ENCODE peak calls at places on chromosomes 12 and 14, in four cellular contexts. One of them, this sample, is unnamed.

GRCh38 chr14:91311284-91311662 is 66.8 kb upstream of the GPR68 start:
- DNase-seq in T-cell: peak
- DNase-seq in NCI-H2029: no peak
- DNase-seq in neural progenitor cell: no peak
- DNase-seq in this sample: no peak

GRCh38 chr14:30195946-30196345 is 268.3 kb upstream of the PRKD1 start:
- DNase-seq in NCI-H2029: no peak
- DNase-seq in T-cell: no peak
- DNase-seq in neural progenitor cell: no peak
- DNase-seq in this sample: no peak

GRCh38 chr12:3236345-3237153 is 159.4 kb downstream of the TSPAN9 start:
- DNase-seq in neural progenitor cell: peak
- DNase-seq in T-cell: no peak
- DNase-seq in NCI-H2029: no peak
- DNase-seq in this sample: no peak

GRCh38 chr12:92362785-92363184 is 217.1 kb upstream of the BTG1 start:
- DNase-seq in neural progenitor cell: no peak
- DNase-seq in NCI-H2029: peak
- DNase-seq in T-cell: no peak
- DNase-seq in this sample: no peak

GRCh38 chr14:92973265-92973797 is 50.4 kb downstream of the CHGA start:
- DNase-seq in neural progenitor cell: peak
- DNase-seq in NCI-H2029: peak
- DNase-seq in T-cell: no peak
- DNase-seq in this sample: peak

GRCh38 chr14:34014936-34015335 is 64.1 kb upstream of the EGLN3 start:
- DNase-seq in T-cell: no peak
- DNase-seq in NCI-H2029: no peak
- DNase-seq in neural progenitor cell: no peak
- DNase-seq in this sample: no peak

GRCh38 chr14:100328495-100329163 is 5.5 kb downstream of the SLC25A47 start:
- DNase-seq in neural progenitor cell: no peak
- DNase-seq in T-cell: no peak
- DNase-seq in NCI-H2029: no peak
- DNase-seq in this sample: no peak

GRCh38 chr12:6392499-6392898 is 8.5 kb downstream of the LTBR start:
- DNase-seq in neural progenitor cell: no peak
- DNase-seq in T-cell: no peak
- DNase-seq in NCI-H2029: peak
- DNase-seq in this sample: peak

GRCh38 chr12:82896979-82897378 is 210.3 kb downstream of the TMTC2 start:
- DNase-seq in T-cell: no peak
- DNase-seq in neural progenitor cell: no peak
- DNase-seq in NCI-H2029: no peak
- DNase-seq in this sample: no peak

GRCh38 chr12:69880566-69880965 is 55.5 kb downstream of the MYRFL start:
- DNase-seq in T-cell: no peak
- DNase-seq in neural progenitor cell: peak
- DNase-seq in NCI-H2029: no peak
- DNase-seq in this sample: no peak

GRCh38 chr12:65665817-65666216 is 158.5 kb upstream of the HMGA2 start:
- DNase-seq in neural progenitor cell: no peak
- DNase-seq in T-cell: no peak
- DNase-seq in NCI-H2029: no peak
- DNase-seq in this sample: no peak

GRCh38 chr14:99509871-99510555 is 28.8 kb downstream of the CCNK start:
- DNase-seq in T-cell: no peak
- DNase-seq in NCI-H2029: no peak
- DNase-seq in neural progenitor cell: no peak
- DNase-seq in this sample: peak

GRCh38 chr12:111056618-111057521 is 136.5 kb upstream of the MYL2 start:
- DNase-seq in T-cell: peak
- DNase-seq in neural progenitor cell: no peak
- DNase-seq in NCI-H2029: no peak
- DNase-seq in this sample: no peak

GRCh38 chr12:52798671-52799497 is 3.0 kb upstream of the KRT3 start:
- DNase-seq in NCI-H2029: no peak
- DNase-seq in neural progenitor cell: no peak
- DNase-seq in T-cell: no peak
- DNase-seq in this sample: no peak

GRCh38 chr12:43742106-43742505 is 16.5 kb downstream of the PUS7L start:
- DNase-seq in T-cell: no peak
- DNase-seq in neural progenitor cell: no peak
- DNase-seq in NCI-H2029: no peak
- DNase-seq in this sample: no peak

GRCh38 chr12:117188961-117189724 is 1.1 kb downstream of the FBXO21 start:
- DNase-seq in T-cell: no peak
- DNase-seq in NCI-H2029: no peak
- DNase-seq in neural progenitor cell: peak
- DNase-seq in this sample: peak

GRCh38 chr14:20428802-20429201 is 7.2 kb downstream of the KLHL33 start:
- DNase-seq in NCI-H2029: no peak
- DNase-seq in T-cell: no peak
- DNase-seq in neural progenitor cell: no peak
- DNase-seq in this sample: no peak

GRCh38 chr12:75579552-75579951 is 68.1 kb upstream of the KRR1 start:
- DNase-seq in neural progenitor cell: no peak
- DNase-seq in T-cell: no peak
- DNase-seq in NCI-H2029: no peak
- DNase-seq in this sample: no peak

GRCh38 chr14:51317373-51317772 is 77.3 kb downstream of the TMX1 start:
- DNase-seq in T-cell: no peak
- DNase-seq in NCI-H2029: no peak
- DNase-seq in neural progenitor cell: no peak
- DNase-seq in this sample: no peak

GRCh38 chr14:23162800-23163199 is 20.7 kb downstream of the SLC7A8 start:
- DNase-seq in neural progenitor cell: no peak
- DNase-seq in T-cell: no peak
- DNase-seq in NCI-H2029: no peak
- DNase-seq in this sample: no peak

GRCh38 chr12:122874081-122874480 is 21.8 kb downstream of the VPS37B start:
- DNase-seq in NCI-H2029: no peak
- DNase-seq in neural progenitor cell: peak
- DNase-seq in T-cell: peak
- DNase-seq in this sample: no peak

GRCh38 chr12:116773276-116773731 is 35.2 kb downstream of the RNFT2 start:
- DNase-seq in T-cell: no peak
- DNase-seq in neural progenitor cell: peak
- DNase-seq in NCI-H2029: no peak
- DNase-seq in this sample: peak

GRCh38 chr14:74577247-74577947 is 34.6 kb downstream of the LTBP2 start:
- DNase-seq in NCI-H2029: no peak
- DNase-seq in neural progenitor cell: no peak
- DNase-seq in T-cell: no peak
- DNase-seq in this sample: no peak

GRCh38 chr14:88535149-88535548 is 19.7 kb downstream of the PTPN21 start:
- DNase-seq in neural progenitor cell: peak
- DNase-seq in NCI-H2029: no peak
- DNase-seq in T-cell: no peak
- DNase-seq in this sample: no peak

GRCh38 chr12:114812858-114813761 is 129.1 kb upstream of the TBX3 start:
- DNase-seq in neural progenitor cell: peak
- DNase-seq in T-cell: no peak
- DNase-seq in NCI-H2029: peak
- DNase-seq in this sample: peak